ENCODE peak calls at places on chromosome 13, in six cellular contexts. U, W, Y, L, J and D are unnamed samples.

GRCh38 chr13:30974350-30974749 is 41.9 kb downstream of the TEX26 start:
- DNase-seq in J (no peak), U (no peak), L (no peak), W (no peak), Y (no peak), D (no peak)

GRCh38 chr13:26743971-26744370 is 16.6 kb downstream of the GPR12 start:
- DNase-seq in J (no peak), U (no peak), W (no peak), L (no peak), Y (no peak), D (no peak)

GRCh38 chr13:81142306-81142999 is 801.5 kb upstream of the SPRY2 start:
- DNase-seq in J (no peak), Y (no peak), L (no peak), U (no peak), W (no peak), D (no peak)

GRCh38 chr13:34413538-34414210 is 528.4 kb upstream of the NBEA start:
- DNase-seq in W (no peak), J (no peak), L (no peak), Y (no peak), U (no peak), D (no peak)

GRCh38 chr13:112897956-112898785 is 70.8 kb upstream of the MCF2L start:
- DNase-seq in W (no peak), U (no peak), Y (no peak), L (no peak), J (no peak), D (no peak)

GRCh38 chr13:112069727-112070300 is 2.9 kb downstream of the SOX1 start:
- DNase-seq in J (no peak), W (no peak), L (no peak), Y (no peak), U (no peak), D (no peak)

GRCh38 chr13:20405691-20406090 is 120.0 kb downstream of the CRYL1 start:
- DNase-seq in J (no peak), U (no peak), W (no peak), L (no peak), Y (no peak), D (no peak)

GRCh38 chr13:25981060-25981459 is 70.8 kb downstream of the SHISA2 start:
- DNase-seq in L (no peak), W (no peak), J (no peak), Y (no peak), U (no peak), D (no peak)

GRCh38 chr13:100644328-100644727 is 30.3 kb downstream of the TMTC4 start:
- DNase-seq in Y (no peak), U (no peak), L (no peak), W (no peak), J (no peak), D (no peak)